ENCODE peak calls at places on chromosome 12, in six cellular contexts. N, V, T, X, Q and E are unnamed samples.

GRCh38 chr12:44015333-44015941 is 179.6 kb downstream of the TMEM117 start:
- DNase-seq in N (no peak), V (no peak), T (no peak), X (no peak), Q (peak), E (peak)

GRCh38 chr12:109681986-109682707 is 31.5 kb upstream of the FAM222A start:
- DNase-seq in N (no peak), V (no peak), T (no peak), X (no peak), Q (no peak), E (no peak)

GRCh38 chr12:69196302-69197288 is 42.8 kb upstream of the CPSF6 start:
- DNase-seq in N (no peak), V (no peak), T (no peak), X (no peak), Q (no peak), E (no peak)

GRCh38 chr12:117986705-117987469 is 18.1 kb upstream of the KSR2 start:
- DNase-seq in N (no peak), V (no peak), T (no peak), X (no peak), Q (peak), E (peak)

GRCh38 chr12:51593539-51593938 is 2.5 kb downstream of the SCN8A start:
- DNase-seq in N (no peak), V (no peak), T (no peak), X (no peak), Q (peak), E (peak)

GRCh38 chr12:88889326-88890110 is 309.2 kb upstream of the KITLG start:
- DNase-seq in N (no peak), V (no peak), T (no peak), X (no peak), Q (peak), E (peak)

GRCh38 chr12:69514111-69514510 is 43.9 kb downstream of the FRS2 start:
- DNase-seq in N (no peak), V (no peak), T (no peak), X (no peak), Q (no peak), E (peak)

GRCh38 chr12:75655233-75655879 is 143.9 kb upstream of the KRR1 start:
- DNase-seq in N (no peak), V (no peak), T (no peak), X (no peak), Q (no peak), E (no peak)

GRCh38 chr12:128619263-128619662 is 204.5 kb downstream of the SLC15A4 start:
- DNase-seq in N (no peak), V (no peak), T (no peak), X (no peak), Q (no peak), E (no peak)

GRCh38 chr12:94263011-94263786 is 114.8 kb downstream of the PLXNC1 start:
- DNase-seq in N (no peak), V (no peak), T (no peak), X (peak), Q (no peak), E (no peak)

GRCh38 chr12:115763376-115763775 is 514.1 kb downstream of the MED13L start:
- DNase-seq in N (no peak), V (no peak), T (no peak), X (no peak), Q (no peak), E (no peak)

GRCh38 chr12:131290255-131290959 is 336.7 kb downstream of the ADGRD1 start:
- DNase-seq in N (no peak), V (no peak), T (no peak), X (no peak), Q (no peak), E (no peak)

GRCh38 chr12:115988193-115988592 is 289.3 kb downstream of the MED13L start:
- DNase-seq in N (no peak), V (no peak), T (no peak), X (no peak), Q (no peak), E (no peak)

GRCh38 chr12:70246580-70246979 is 3.3 kb downstream of the CNOT2 start:
- DNase-seq in N (no peak), V (no peak), T (no peak), X (no peak), Q (no peak), E (no peak)